ENCODE peak calls at places on chromosome 17, in eight cellular contexts. K is IMR-90, X is nephron progenitor cell, D is mammary epithelial cell, H is H9, T is MCF 10A, G is cardiac muscle cell, C is RWPE1. L is an unnamed sample.

GRCh38 chr17:45270828-45271418 is 9.0 kb upstream of the SPATA32 start:
- DNase-seq in G (peak), D (no peak), C (no peak), T (no peak), X (peak), K (no peak), H (peak), L (no peak)

GRCh38 chr17:77324227-77324626 is 183.5 kb downstream of the SEC14L1 start:
- DNase-seq in C (no peak), T (no peak), D (no peak), X (no peak), H (peak), K (no peak), G (no peak), L (peak)

GRCh38 chr17:72887917-72888316 is 204.6 kb downstream of the SLC39A11 start:
- DNase-seq in H (no peak), X (no peak), D (no peak), C (no peak), K (peak), T (no peak), G (no peak), L (no peak)

GRCh38 chr17:64183815-64184397 is 54.0 kb upstream of the ERN1 start:
- DNase-seq in C (no peak), G (no peak), K (peak), D (peak), X (no peak), H (no peak), T (peak), L (no peak)

GRCh38 chr17:72574675-72575510 is 454.1 kb downstream of the SOX9 start:
- DNase-seq in H (no peak), T (no peak), X (no peak), G (no peak), K (no peak), C (no peak), D (no peak), L (no peak)

GRCh38 chr17:45425125-45425983 is 7.3 kb downstream of the ARHGAP27 start:
- DNase-seq in D (peak), K (peak), C (peak), T (peak), H (peak), X (peak), G (peak), L (no peak)

GRCh38 chr17:30520436-30520835 is 43.2 kb downstream of the GOSR1 start:
- DNase-seq in D (peak), K (peak), X (no peak), H (no peak), T (no peak), C (no peak), G (no peak), L (no peak)

GRCh38 chr17:78351449-78352006 is 8.3 kb downstream of the SOCS3 start:
- DNase-seq in K (peak), H (peak), C (peak), X (peak), D (peak), G (peak), T (peak), L (no peak)

GRCh38 chr17:42129109-42129837 is 6.7 kb downstream of the HSPB9 start:
- DNase-seq in D (no peak), X (no peak), G (no peak), T (no peak), C (no peak), H (no peak), K (no peak), L (no peak)

GRCh38 chr17:74270333-74270732 is 3.7 kb upstream of the DNAI2 start:
- DNase-seq in G (no peak), H (no peak), T (no peak), K (no peak), X (no peak), D (no peak), C (no peak), L (no peak)

GRCh38 chr17:8383143-8383974 is at the start of gene RPL26:
- DNase-seq in T (peak), H (peak), X (peak), G (peak), D (peak), C (peak), K (peak), L (peak)

GRCh38 chr17:2202302-2202995 is 101.1 kb downstream of the SMG6 start:
- DNase-seq in H (no peak), T (no peak), G (no peak), C (no peak), K (no peak), D (no peak), X (no peak), L (no peak)

GRCh38 chr17:82349287-82349701 is 9.8 kb upstream of the TEX19 start:
- DNase-seq in G (no peak), T (no peak), K (no peak), C (no peak), X (no peak), D (no peak), H (no peak), L (no peak)

GRCh38 chr17:3004925-3005324 is 58.5 kb downstream of the OR1D5 start:
- DNase-seq in G (no peak), T (no peak), C (no peak), X (no peak), H (no peak), K (no peak), D (no peak), L (no peak)

GRCh38 chr17:44220211-44221071 is 966 bp upstream of the UBTF start:
- DNase-seq in D (peak), K (peak), X (peak), C (peak), G (peak), T (peak), H (peak), L (no peak)

GRCh38 chr17:6753006-6753445 is 2.8 kb upstream of the XAF1 start:
- DNase-seq in D (peak), C (no peak), K (peak), G (no peak), X (no peak), T (peak), H (peak), L (no peak)

GRCh38 chr17:17129466-17129865 is 76.7 kb downstream of the PLD6 start:
- DNase-seq in G (no peak), C (no peak), T (no peak), X (no peak), H (no peak), D (peak), K (no peak), L (peak)

GRCh38 chr17:70906808-70907207 is 737.5 kb downstream of the KCNJ2 start:
- DNase-seq in C (no peak), G (peak), K (peak), H (peak), T (no peak), X (no peak), D (no peak), L (no peak)

GRCh38 chr17:16281351-16281750 is 64.3 kb downstream of the PIGL start:
- DNase-seq in G (no peak), C (no peak), T (no peak), H (no peak), X (no peak), D (peak), K (peak), L (no peak)

GRCh38 chr17:44959821-44960523 is 8.1 kb downstream of the C1QL1 start:
- DNase-seq in T (no peak), H (peak), C (no peak), X (no peak), K (no peak), G (no peak), D (no peak), L (no peak)

GRCh38 chr17:77566151-77566550 is 392.4 kb upstream of the TNRC6C start:
- DNase-seq in T (no peak), X (no peak), K (no peak), H (no peak), D (no peak), G (no peak), C (no peak), L (peak)

GRCh38 chr17:69059458-69060205 is 1.1 kb downstream of the ABCA9 start:
- DNase-seq in K (no peak), G (no peak), T (no peak), D (no peak), H (no peak), C (no peak), X (no peak), L (no peak)

GRCh38 chr17:81460856-81461460 is 51.6 kb downstream of the ACTG1 start:
- DNase-seq in X (no peak), D (no peak), C (no peak), G (no peak), T (no peak), K (no peak), H (no peak), L (no peak)

GRCh38 chr17:15261063-15261817 is 3.9 kb downstream of the PMP22 start:
- DNase-seq in K (peak), D (peak), G (peak), H (peak), T (no peak), X (peak), C (no peak), L (no peak)

GRCh38 chr17:14815079-14815478 is 450.0 kb downstream of the PMP22 start:
- DNase-seq in X (no peak), T (peak), K (peak), H (no peak), G (no peak), D (peak), C (peak), L (no peak)

GRCh38 chr17:71628306-71628705 is 492.5 kb upstream of the SOX9 start:
- DNase-seq in K (no peak), X (no peak), C (no peak), D (no peak), H (no peak), T (no peak), G (no peak), L (no peak)

GRCh38 chr17:57391857-57392256 is 135.5 kb downstream of the MSI2 start:
- DNase-seq in H (no peak), T (no peak), G (no peak), K (no peak), C (no peak), D (no peak), X (no peak), L (no peak)
- TF ChIP-seq CTCF in H (no peak), T (no peak), G (no peak), K (no peak), C (no peak), D (no peak), X (no peak), L (no peak)

GRCh38 chr17:29253037-29253436 is 6.4 kb downstream of the CRYBA1 start:
- DNase-seq in H (no peak), G (no peak), T (no peak), C (no peak), X (no peak), D (no peak), K (no peak), L (no peak)
- TF ChIP-seq CTCF in H (no peak), G (peak), T (no peak), C (no peak), X (no peak), D (peak), K (no peak), L (no peak)

GRCh38 chr17:62653002-62653830 is 25.7 kb downstream of the MRC2 start:
- DNase-seq in C (no peak), D (no peak), X (peak), G (peak), H (peak), K (peak), T (no peak), L (peak)
- TF ChIP-seq CTCF in C (no peak), D (no peak), X (no peak), G (no peak), H (no peak), K (no peak), T (no peak), L (peak)

GRCh38 chr17:40122466-40122943 is 734 bp downstream of the MSL1 start:
- DNase-seq in C (no peak), T (peak), H (peak), D (peak), K (peak), X (peak), G (peak), L (no peak)
- TF ChIP-seq CTCF in C (no peak), T (no peak), H (peak), D (no peak), K (peak), X (no peak), G (no peak), L (peak)

DNA sequence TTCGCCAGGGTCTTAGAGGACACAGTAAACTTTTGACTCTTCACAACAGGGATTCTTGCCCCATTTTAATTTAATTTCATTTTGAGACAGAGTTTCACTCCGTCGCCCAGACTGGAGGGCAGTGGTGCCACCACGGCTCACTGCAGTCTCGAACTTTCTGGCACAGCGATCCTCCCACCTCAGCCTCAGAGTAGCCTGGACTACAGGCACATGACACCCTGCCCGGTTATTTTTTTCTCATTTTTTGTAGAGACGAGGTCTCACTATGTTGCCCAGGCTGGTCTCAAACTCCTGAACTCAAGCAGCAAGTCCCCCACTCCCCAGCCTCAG is 329 bp upstream of the NLE1 start:
- DNase-seq in X (no peak), C (no peak), K (no peak), D (no peak), H (no peak), T (no peak), G (no peak), L (no peak)
- TF ChIP-seq CTCF in X (peak), C (peak), K (no peak), D (no peak), H (no peak), T (no peak), G (no peak), L (peak)

GRCh38 chr17:79824234-79824633 is 15.0 kb downstream of the CBX4 start:
- DNase-seq in K (no peak), T (no peak), G (no peak), D (no peak), C (no peak), X (no peak), H (no peak), L (no peak)

GRCh38 chr17:79827179-79827578 is 12.1 kb downstream of the CBX4 start:
- DNase-seq in K (no peak), D (no peak), X (no peak), G (no peak), H (no peak), T (no peak), C (no peak), L (no peak)

GRCh38 chr17:79824893-79825579 is 14.2 kb downstream of the CBX4 start:
- DNase-seq in K (no peak), X (no peak), G (no peak), H (no peak), C (no peak), T (no peak), D (no peak), L (no peak)

GRCh38 chr17:79826210-79826680 is 13.0 kb downstream of the CBX4 start:
- DNase-seq in G (no peak), T (no peak), C (no peak), D (no peak), H (no peak), K (peak), X (no peak), L (no peak)

GRCh38 chr17:79825580-79825921 is 13.7 kb downstream of the CBX4 start:
- DNase-seq in G (no peak), H (no peak), X (no peak), K (no peak), C (no peak), T (no peak), D (no peak), L (no peak)
- TF ChIP-seq CTCF in G (no peak), H (no peak), X (no peak), K (no peak), C (no peak), T (no peak), D (no peak), L (no peak)

GRCh38 chr17:75773121-75773807 is 8.3 kb upstream of the GALK1 start:
- DNase-seq in H (peak), G (no peak), D (no peak), T (no peak), X (no peak), C (no peak), K (no peak), L (no peak)
- TF ChIP-seq CTCF in H (no peak), G (no peak), D (no peak), T (no peak), X (no peak), C (no peak), K (no peak), L (no peak)

L was measured in chondrocyte.